ENCODE peak calls at places on chromosomes 13 and 19, in six cellular contexts. One of them, this sample, is unnamed.

GRCh38 chr13:66565261-66565660 is 664.9 kb downstream of the PCDH9 start:
- DNase-seq in fibroblast of the conjunctiva: no peak
- DNase-seq in skeletal muscle cell: no peak
- DNase-seq in GM10248: no peak
- DNase-seq in right cardiac atrium: no peak
- DNase-seq in AML-193: no peak
- DNase-seq in this sample: no peak

GRCh38 chr19:4304509-4305252 is at the start of gene FSD1:
- DNase-seq in fibroblast of the conjunctiva: no peak
- DNase-seq in skeletal muscle cell: no peak
- DNase-seq in GM10248: peak
- DNase-seq in right cardiac atrium: no peak
- DNase-seq in AML-193: no peak
- DNase-seq in this sample: peak

GRCh38 chr19:10450853-10451609 is 30.7 kb downstream of the PDE4A start:
- DNase-seq in fibroblast of the conjunctiva: no peak
- DNase-seq in skeletal muscle cell: no peak
- DNase-seq in GM10248: no peak
- DNase-seq in right cardiac atrium: no peak
- DNase-seq in AML-193: no peak
- DNase-seq in this sample: no peak

GRCh38 chr19:5396963-5397362 is 56.4 kb upstream of the PTPRS start:
- DNase-seq in fibroblast of the conjunctiva: no peak
- DNase-seq in skeletal muscle cell: no peak
- DNase-seq in GM10248: no peak
- DNase-seq in right cardiac atrium: no peak
- DNase-seq in AML-193: no peak
- DNase-seq in this sample: no peak

GRCh38 chr19:46221981-46222610 is 7.4 kb upstream of the IGFL1 start:
- DNase-seq in fibroblast of the conjunctiva: no peak
- DNase-seq in skeletal muscle cell: no peak
- DNase-seq in GM10248: no peak
- DNase-seq in right cardiac atrium: peak
- DNase-seq in AML-193: no peak
- DNase-seq in this sample: no peak

GRCh38 chr13:94783489-94783888 is 71.1 kb upstream of the SOX21 start:
- DNase-seq in fibroblast of the conjunctiva: no peak
- DNase-seq in skeletal muscle cell: no peak
- DNase-seq in GM10248: no peak
- DNase-seq in right cardiac atrium: no peak
- DNase-seq in AML-193: no peak
- DNase-seq in this sample: no peak

GRCh38 chr13:95258098-95258497 is 43.2 kb downstream of the ABCC4 start:
- DNase-seq in fibroblast of the conjunctiva: no peak
- DNase-seq in skeletal muscle cell: no peak
- DNase-seq in GM10248: no peak
- DNase-seq in right cardiac atrium: no peak
- DNase-seq in AML-193: no peak
- DNase-seq in this sample: no peak

GRCh38 chr19:49651029-49651825 is 9.2 kb downstream of the SCAF1 start:
- DNase-seq in fibroblast of the conjunctiva: no peak
- DNase-seq in skeletal muscle cell: no peak
- DNase-seq in GM10248: no peak
- DNase-seq in right cardiac atrium: no peak
- DNase-seq in AML-193: no peak
- DNase-seq in this sample: no peak

GRCh38 chr19:1373534-1374249 is 10.0 kb upstream of the NDUFS7 start:
- DNase-seq in fibroblast of the conjunctiva: no peak
- DNase-seq in skeletal muscle cell: no peak
- DNase-seq in GM10248: no peak
- DNase-seq in right cardiac atrium: peak
- DNase-seq in AML-193: no peak
- DNase-seq in this sample: no peak

GRCh38 chr19:3365447-3366103 is 808 bp upstream of the NFIC start:
- DNase-seq in fibroblast of the conjunctiva: no peak
- DNase-seq in skeletal muscle cell: no peak
- DNase-seq in GM10248: no peak
- DNase-seq in right cardiac atrium: peak
- DNase-seq in AML-193: peak
- DNase-seq in this sample: no peak

GRCh38 chr13:47518530-47518929 is 482.5 kb downstream of the SUCLA2 start:
- DNase-seq in fibroblast of the conjunctiva: no peak
- DNase-seq in skeletal muscle cell: no peak
- DNase-seq in GM10248: no peak
- DNase-seq in right cardiac atrium: no peak
- DNase-seq in AML-193: no peak
- DNase-seq in this sample: no peak

GRCh38 chr19:57802269-57802668 is 12.4 kb downstream of the ZNF552 start:
- DNase-seq in fibroblast of the conjunctiva: no peak
- DNase-seq in skeletal muscle cell: no peak
- DNase-seq in GM10248: peak
- DNase-seq in right cardiac atrium: no peak
- DNase-seq in AML-193: no peak
- DNase-seq in this sample: peak

GRCh38 chr19:41918653-41919244 is 9.5 kb downstream of the ERFL start:
- DNase-seq in fibroblast of the conjunctiva: no peak
- DNase-seq in skeletal muscle cell: no peak
- DNase-seq in GM10248: no peak
- DNase-seq in right cardiac atrium: no peak
- DNase-seq in AML-193: no peak
- DNase-seq in this sample: no peak

GRCh38 chr19:2394669-2395292 is 32.6 kb downstream of the TIMM13 start:
- DNase-seq in fibroblast of the conjunctiva: no peak
- DNase-seq in skeletal muscle cell: no peak
- DNase-seq in GM10248: peak
- DNase-seq in right cardiac atrium: no peak
- DNase-seq in AML-193: peak
- DNase-seq in this sample: no peak

GRCh38 chr19:15641901-15642491 is 1.3 kb downstream of the CYP4F3 start:
- DNase-seq in fibroblast of the conjunctiva: no peak
- DNase-seq in skeletal muscle cell: no peak
- DNase-seq in GM10248: no peak
- DNase-seq in right cardiac atrium: no peak
- DNase-seq in AML-193: peak
- DNase-seq in this sample: no peak

GRCh38 chr13:100646030-100646673 is 28.4 kb downstream of the TMTC4 start:
- DNase-seq in fibroblast of the conjunctiva: no peak
- DNase-seq in skeletal muscle cell: peak
- DNase-seq in GM10248: no peak
- DNase-seq in right cardiac atrium: no peak
- DNase-seq in AML-193: no peak
- DNase-seq in this sample: no peak

GRCh38 chr19:2233601-2234280 is 2.4 kb downstream of the PLEKHJ1 start:
- DNase-seq in fibroblast of the conjunctiva: no peak
- DNase-seq in skeletal muscle cell: no peak
- DNase-seq in GM10248: no peak
- DNase-seq in right cardiac atrium: no peak
- DNase-seq in AML-193: no peak
- DNase-seq in this sample: no peak